ENCODE peak calls at places on chromosomes 1 and 21, in five cellular contexts. One of them, this sample, is unnamed.

GRCh38 chr1:64246294-64246917 is 43.0 kb downstream of the UBE2U start:
- DNase-seq in neural crest cell: no peak
- DNase-seq in AG04449: no peak
- DNase-seq in cardiac muscle cell: peak
- DNase-seq in endothelial cell: no peak
- DNase-seq in this sample: no peak

GRCh38 chr1:53559854-53560571 is 100.8 kb downstream of the DMRTB1 start:
- DNase-seq in endothelial cell: no peak
- DNase-seq in cardiac muscle cell: no peak
- DNase-seq in neural crest cell: no peak
- DNase-seq in AG04449: no peak
- DNase-seq in this sample: no peak

GRCh38 chr1:31891280-31891679 is 46.9 kb downstream of the PTP4A2 start:
- DNase-seq in AG04449: no peak
- DNase-seq in cardiac muscle cell: no peak
- DNase-seq in endothelial cell: no peak
- DNase-seq in neural crest cell: no peak
- DNase-seq in this sample: no peak

GRCh38 chr21:44804762-44805161 is 3.1 kb upstream of the UBE2G2 start:
- DNase-seq in neural crest cell: no peak
- DNase-seq in AG04449: no peak
- DNase-seq in endothelial cell: no peak
- DNase-seq in cardiac muscle cell: no peak
- DNase-seq in this sample: no peak

GRCh38 chr1:15966081-15966955 is 9.6 kb downstream of the ZBTB17 start:
- DNase-seq in neural crest cell: no peak
- DNase-seq in AG04449: no peak
- DNase-seq in endothelial cell: no peak
- DNase-seq in cardiac muscle cell: no peak
- DNase-seq in this sample: no peak

GRCh38 chr1:88984553-88984945 is 7.9 kb downstream of the KYAT3 start:
- DNase-seq in neural crest cell: no peak
- DNase-seq in AG04449: no peak
- DNase-seq in cardiac muscle cell: no peak
- DNase-seq in endothelial cell: no peak
- DNase-seq in this sample: no peak

GRCh38 chr1:45619149-45619921 is 4.5 kb downstream of the CCDC17 start:
- DNase-seq in cardiac muscle cell: no peak
- DNase-seq in neural crest cell: no peak
- DNase-seq in endothelial cell: no peak
- DNase-seq in AG04449: no peak
- DNase-seq in this sample: no peak

GRCh38 chr1:7448986-7449385 is 322.1 kb upstream of the VAMP3 start:
- DNase-seq in endothelial cell: no peak
- DNase-seq in AG04449: no peak
- DNase-seq in cardiac muscle cell: no peak
- DNase-seq in neural crest cell: no peak
- DNase-seq in this sample: no peak

GRCh38 chr1:166479052-166479631 is 312.3 kb upstream of the FAM78B start:
- DNase-seq in cardiac muscle cell: peak
- DNase-seq in endothelial cell: peak
- DNase-seq in neural crest cell: peak
- DNase-seq in AG04449: no peak
- DNase-seq in this sample: no peak

GRCh38 chr1:234388094-234388493 is 14.8 kb downstream of the COA6 start:
- DNase-seq in endothelial cell: no peak
- DNase-seq in AG04449: no peak
- DNase-seq in cardiac muscle cell: no peak
- DNase-seq in neural crest cell: no peak
- DNase-seq in this sample: no peak

GRCh38 chr1:212625781-212626450 is 17.4 kb downstream of the ATF3 start:
- DNase-seq in neural crest cell: no peak
- DNase-seq in AG04449: no peak
- DNase-seq in cardiac muscle cell: no peak
- DNase-seq in endothelial cell: no peak
- DNase-seq in this sample: no peak

GRCh38 chr1:246622035-246622652 is 55.9 kb downstream of the CNST start:
- DNase-seq in cardiac muscle cell: no peak
- DNase-seq in neural crest cell: no peak
- DNase-seq in AG04449: no peak
- DNase-seq in endothelial cell: no peak
- DNase-seq in this sample: no peak

GRCh38 chr1:54429838-54430237 is 23.6 kb upstream of the SSBP3 start:
- DNase-seq in AG04449: no peak
- DNase-seq in endothelial cell: no peak
- DNase-seq in neural crest cell: no peak
- DNase-seq in cardiac muscle cell: no peak
- DNase-seq in this sample: no peak

GRCh38 chr1:15426492-15427279 is 11.6 kb upstream of the CTRC start:
- DNase-seq in AG04449: no peak
- DNase-seq in cardiac muscle cell: no peak
- DNase-seq in endothelial cell: no peak
- DNase-seq in neural crest cell: no peak
- DNase-seq in this sample: no peak

GRCh38 chr1:183287191-183287675 is 101.2 kb downstream of the LAMC2 start:
- DNase-seq in AG04449: no peak
- DNase-seq in cardiac muscle cell: peak
- DNase-seq in neural crest cell: no peak
- DNase-seq in endothelial cell: no peak
- DNase-seq in this sample: no peak

GRCh38 chr21:46108827-46109226 is 10.9 kb downstream of the COL6A2 start:
- DNase-seq in cardiac muscle cell: no peak
- DNase-seq in endothelial cell: no peak
- DNase-seq in AG04449: no peak
- DNase-seq in neural crest cell: no peak
- DNase-seq in this sample: no peak

GRCh38 chr21:38911523-38912354 is 106.0 kb downstream of the ETS2 start:
- DNase-seq in cardiac muscle cell: no peak
- DNase-seq in endothelial cell: no peak
- DNase-seq in AG04449: no peak
- DNase-seq in neural crest cell: no peak
- DNase-seq in this sample: no peak

GRCh38 chr21:44483288-44484237 is 28.3 kb downstream of the LRRC3 start:
- DNase-seq in neural crest cell: no peak
- DNase-seq in endothelial cell: no peak
- DNase-seq in AG04449: no peak
- DNase-seq in cardiac muscle cell: no peak
- DNase-seq in this sample: no peak

GRCh38 chr1:149884433-149885363 is 14.7 kb upstream of the BOLA1 start:
- DNase-seq in neural crest cell: no peak
- DNase-seq in cardiac muscle cell: no peak
- DNase-seq in endothelial cell: no peak
- DNase-seq in AG04449: no peak
- DNase-seq in this sample: no peak

GRCh38 chr1:9687120-9687875 is 35.8 kb downstream of the PIK3CD start:
- DNase-seq in neural crest cell: peak
- DNase-seq in endothelial cell: peak
- DNase-seq in cardiac muscle cell: peak
- DNase-seq in AG04449: peak
- DNase-seq in this sample: no peak

GRCh38 chr1:202615501-202616354 is 94.5 kb downstream of the SYT2 start:
- DNase-seq in cardiac muscle cell: peak
- DNase-seq in AG04449: no peak
- DNase-seq in neural crest cell: no peak
- DNase-seq in endothelial cell: no peak
- DNase-seq in this sample: no peak

GRCh38 chr1:100184536-100184935 is 6.5 kb upstream of the LRRC39 start:
- DNase-seq in cardiac muscle cell: no peak
- DNase-seq in AG04449: no peak
- DNase-seq in endothelial cell: no peak
- DNase-seq in neural crest cell: no peak
- DNase-seq in this sample: no peak

GRCh38 chr1:182080955-182081582 is 19.6 kb upstream of the ZNF648 start:
- DNase-seq in neural crest cell: peak
- DNase-seq in endothelial cell: peak
- DNase-seq in cardiac muscle cell: peak
- DNase-seq in AG04449: no peak
- DNase-seq in this sample: no peak

GRCh38 chr1:29651684-29652665 is 415.7 kb downstream of the PTPRU start:
- DNase-seq in neural crest cell: no peak
- DNase-seq in AG04449: no peak
- DNase-seq in cardiac muscle cell: no peak
- DNase-seq in endothelial cell: no peak
- DNase-seq in this sample: no peak

GRCh38 chr1:212683357-212683722 is 16.3 kb downstream of the BATF3 start:
- DNase-seq in cardiac muscle cell: no peak
- DNase-seq in endothelial cell: no peak
- DNase-seq in AG04449: no peak
- DNase-seq in neural crest cell: no peak
- DNase-seq in this sample: no peak

GRCh38 chr21:45537746-45538291 is 4.4 kb downstream of the SLC19A1 start:
- DNase-seq in cardiac muscle cell: no peak
- DNase-seq in AG04449: no peak
- DNase-seq in neural crest cell: no peak
- DNase-seq in endothelial cell: no peak
- DNase-seq in this sample: no peak

GRCh38 chr1:106266786-106267185 is 789.7 kb upstream of the PRMT6 start:
- DNase-seq in neural crest cell: no peak
- DNase-seq in AG04449: no peak
- DNase-seq in endothelial cell: no peak
- DNase-seq in cardiac muscle cell: no peak
- DNase-seq in this sample: no peak

DNA sequence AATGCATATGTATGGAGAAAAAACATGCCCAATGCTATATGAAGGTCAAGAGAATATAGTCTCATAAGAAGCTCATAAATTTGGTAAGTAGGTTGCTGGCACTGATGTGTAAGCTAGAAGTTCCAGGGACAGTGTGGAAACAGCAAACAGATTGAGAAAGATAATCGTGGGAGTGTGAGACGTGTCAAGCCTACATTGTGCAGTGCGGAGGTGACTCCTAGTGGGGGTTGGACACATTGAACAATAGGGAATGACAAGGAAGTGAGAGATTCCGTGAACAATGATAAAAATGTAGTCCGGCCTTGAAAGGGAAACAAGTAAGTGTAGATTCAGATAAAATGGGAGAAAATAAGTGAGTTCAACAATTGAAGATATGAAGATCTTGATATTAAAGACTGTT is 788.4 kb upstream of the PRMT6 start:
- DNase-seq in endothelial cell: peak
- DNase-seq in cardiac muscle cell: peak
- DNase-seq in neural crest cell: no peak
- DNase-seq in AG04449: no peak
- DNase-seq in this sample: no peak
- TF ChIP-seq CTCF in endothelial cell: no peak
- TF ChIP-seq CTCF in cardiac muscle cell: peak
- TF ChIP-seq CTCF in neural crest cell: peak
- TF ChIP-seq CTCF in AG04449: no peak
- TF ChIP-seq CTCF in this sample: no peak

GRCh38 chr1:177181631-177182291 is 11.0 kb downstream of the BRINP2 start:
- DNase-seq in neural crest cell: peak
- DNase-seq in cardiac muscle cell: peak
- DNase-seq in AG04449: no peak
- DNase-seq in endothelial cell: peak
- DNase-seq in this sample: peak

GRCh38 chr1:177190308-177190970 is 19.7 kb downstream of the BRINP2 start:
- DNase-seq in endothelial cell: no peak
- DNase-seq in cardiac muscle cell: no peak
- DNase-seq in AG04449: no peak
- DNase-seq in neural crest cell: no peak
- DNase-seq in this sample: no peak

GRCh38 chr1:177181280-177181630 is 10.5 kb downstream of the BRINP2 start:
- DNase-seq in neural crest cell: no peak
- DNase-seq in endothelial cell: peak
- DNase-seq in AG04449: no peak
- DNase-seq in cardiac muscle cell: no peak
- DNase-seq in this sample: no peak

GRCh38 chr1:177183801-177184200 is 13.0 kb downstream of the BRINP2 start:
- DNase-seq in cardiac muscle cell: no peak
- DNase-seq in endothelial cell: no peak
- DNase-seq in neural crest cell: no peak
- DNase-seq in AG04449: no peak
- DNase-seq in this sample: no peak

DNA sequence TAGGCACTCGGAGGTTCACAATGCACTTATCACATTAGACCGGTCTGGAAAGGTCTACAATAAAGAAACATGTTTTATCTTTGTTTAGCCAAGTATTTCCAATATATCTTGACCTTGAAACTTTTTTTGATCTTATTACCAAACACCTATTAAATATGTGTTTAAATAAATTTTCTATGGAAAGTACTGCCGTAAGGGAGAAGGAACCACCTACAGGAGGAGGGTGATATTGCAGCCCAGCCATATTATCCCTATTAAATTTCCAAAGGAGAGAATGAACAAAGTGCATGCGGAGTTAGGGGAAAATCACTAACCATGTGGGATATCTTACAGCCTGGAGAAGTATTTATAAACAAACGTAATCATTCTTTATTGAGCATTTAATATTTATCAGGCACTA is 14.5 kb downstream of the BRINP2 start:
- DNase-seq in endothelial cell: peak
- DNase-seq in neural crest cell: no peak
- DNase-seq in cardiac muscle cell: no peak
- DNase-seq in AG04449: no peak
- DNase-seq in this sample: no peak
- TF ChIP-seq CTCF in endothelial cell: peak
- TF ChIP-seq CTCF in neural crest cell: peak
- TF ChIP-seq CTCF in cardiac muscle cell: peak
- TF ChIP-seq CTCF in AG04449: no peak
- TF ChIP-seq CTCF in this sample: peak

DNA sequence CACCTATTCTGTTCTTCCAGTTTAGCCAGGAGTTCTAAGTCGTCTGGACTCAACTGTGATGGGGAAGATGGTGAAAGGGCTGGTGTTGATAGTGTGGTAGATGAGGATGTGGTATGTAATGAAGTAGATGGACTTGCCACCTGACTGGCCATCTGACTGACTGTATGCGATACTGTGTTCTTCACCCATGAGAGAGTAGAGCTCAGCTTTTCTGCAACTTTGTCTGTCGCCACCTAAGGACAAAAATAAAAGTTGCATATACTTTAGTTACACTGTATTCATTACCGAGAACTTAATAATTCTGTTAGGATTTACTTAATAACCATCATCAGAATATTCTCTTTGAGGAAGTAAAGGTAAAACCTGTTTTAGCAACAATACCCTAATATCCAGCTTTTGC is 48.5 kb downstream of the EVI5 start:
- DNase-seq in AG04449: no peak
- DNase-seq in neural crest cell: no peak
- DNase-seq in cardiac muscle cell: peak
- DNase-seq in endothelial cell: no peak
- DNase-seq in this sample: no peak
- TF ChIP-seq CTCF in AG04449: no peak
- TF ChIP-seq CTCF in neural crest cell: peak
- TF ChIP-seq CTCF in cardiac muscle cell: peak
- TF ChIP-seq CTCF in endothelial cell: no peak
- TF ChIP-seq CTCF in this sample: peak

GRCh38 chr21:35663856-35664606 is 396.3 kb downstream of the SETD4 start:
- DNase-seq in neural crest cell: no peak
- DNase-seq in AG04449: no peak
- DNase-seq in cardiac muscle cell: no peak
- DNase-seq in endothelial cell: no peak
- DNase-seq in this sample: no peak

DNA sequence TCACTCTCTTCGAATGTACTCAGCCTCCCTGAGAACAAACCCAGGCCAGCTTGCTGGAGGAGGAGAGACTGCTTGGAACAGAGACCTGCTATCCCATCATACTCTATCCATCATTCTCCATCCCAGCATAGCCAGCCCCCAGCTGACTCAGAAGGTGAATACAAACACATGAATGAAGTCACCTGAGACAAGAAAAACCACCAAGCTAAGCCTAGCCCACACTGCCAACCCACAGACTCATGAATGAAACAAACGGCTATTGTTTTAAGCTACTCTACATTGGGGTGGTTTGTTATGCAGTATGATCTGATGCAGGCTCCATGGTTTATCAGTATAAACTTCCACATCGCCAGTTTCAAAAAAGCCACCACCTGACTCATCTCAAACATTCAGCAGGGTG is 395.6 kb downstream of the SETD4 start:
- DNase-seq in AG04449: no peak
- DNase-seq in neural crest cell: no peak
- DNase-seq in cardiac muscle cell: no peak
- DNase-seq in endothelial cell: no peak
- DNase-seq in this sample: no peak
- TF ChIP-seq CTCF in AG04449: no peak
- TF ChIP-seq CTCF in neural crest cell: no peak
- TF ChIP-seq CTCF in cardiac muscle cell: no peak
- TF ChIP-seq CTCF in endothelial cell: no peak
- TF ChIP-seq CTCF in this sample: no peak